ENCODE peak calls at places on chromosomes 12 and 14, in eight cellular contexts. O is upper lobe of right lung; W is NCI-H146; N is stimulated activated naive CD8-positive, alpha-beta T cell treated with anti-CD3 and anti-CD28 coated beads, Interleukin-15, Interleukin-2, amounts not matched to agents 100 U/mL and 50 U/mL, for 24 hours; J is prostate gland; C is ovary; L is EL; V is lower leg skin. G is an unnamed sample.

GRCh38 chr12:15329891-15330290 is 7.6 kb downstream of the PTPRO start:
- DNase-seq in L (no peak), N (no peak), J (no peak), V (no peak), C (no peak), W (no peak), O (no peak), G (no peak)

GRCh38 chr12:77001181-77001758 is 64.1 kb downstream of the E2F7 start:
- DNase-seq in O (no peak), C (no peak), J (no peak), L (no peak), V (no peak), W (peak), N (no peak), G (no peak)

GRCh38 chr14:56855891-56856461 is 45.7 kb upstream of the OTX2 start:
- DNase-seq in W (peak), L (no peak), O (no peak), V (no peak), C (no peak), J (no peak), N (no peak), G (no peak)

GRCh38 chr12:124420972-124421674 is 126.2 kb downstream of the RFLNA start:
- DNase-seq in N (no peak), C (no peak), W (no peak), V (no peak), J (no peak), L (no peak), O (no peak), G (no peak)

GRCh38 chr14:79549515-79549914 is 661.8 kb downstream of the DIO2 start:
- DNase-seq in J (no peak), N (no peak), L (peak), W (no peak), O (no peak), C (no peak), V (no peak), G (peak)

GRCh38 chr12:6383572-6384498 is at the start of gene LTBR:
- DNase-seq in N (peak), V (peak), L (peak), W (peak), O (peak), J (peak), C (peak), G (peak)

GRCh38 chr12:100141998-100142850 is 450 bp downstream of the BLTP3B start:
- DNase-seq in C (peak), L (no peak), V (peak), J (peak), W (peak), N (peak), O (peak), G (peak)

GRCh38 chr12:132517013-132517739 is 27.2 kb downstream of the FBRSL1 start:
- DNase-seq in W (no peak), C (no peak), V (no peak), J (no peak), N (no peak), L (no peak), O (no peak), G (no peak)

GRCh38 chr14:60775296-60775695 is 40.7 kb downstream of the MNAT1 start:
- DNase-seq in O (no peak), C (no peak), V (no peak), N (no peak), J (no peak), W (no peak), L (peak), G (peak)

GRCh38 chr14:61893371-61893940 is 131.2 kb downstream of the SNAPC1 start:
- DNase-seq in V (no peak), J (no peak), O (no peak), C (no peak), L (no peak), W (no peak), N (no peak), G (no peak)

GRCh38 chr14:74702293-74702692 is 10.6 kb downstream of the AREL1 start:
- DNase-seq in L (no peak), N (no peak), W (no peak), V (no peak), O (no peak), C (no peak), J (no peak), G (no peak)